ENCODE peak calls at places on chromosomes 6 and 20, in six cellular contexts. B, F, D, Y, A and H are unnamed samples.

GRCh38 chr6:87742106-87742505 is 40.1 kb upstream of the AKIRIN2 start:
- DNase-seq in B (peak; percentile 78), F (no peak), D (no peak), Y (no peak), A (no peak), H (no peak)

GRCh38 chr6:135087803-135088202 is 33.2 kb upstream of the HBS1L start:
- DNase-seq in B (peak; percentile 69), F (no peak), D (no peak), Y (no peak), A (no peak), H (no peak)

GRCh38 chr6:85364354-85364753 is 85.5 kb upstream of the NT5E start:
- DNase-seq in B (no peak), F (no peak), D (no peak), Y (peak; percentile 76), A (no peak), H (no peak)

GRCh38 chr6:90516074-90516660 is 70.7 kb downstream of the MAP3K7 start:
- DNase-seq in B (no peak), F (no peak), D (no peak), Y (no peak), A (no peak), H (no peak)

GRCh38 chr20:63740070-63740500 is 509 bp downstream of the SLC2A4RG start:
- DNase-seq in B (peak; percentile 69), F (peak; percentile 68), D (peak; percentile 80), Y (peak; percentile 25), A (peak; percentile 57), H (no peak)

GRCh38 chr6:13172294-13172693 is 156.0 kb downstream of the TBC1D7 start:
- DNase-seq in B (no peak), F (no peak), D (no peak), Y (no peak), A (no peak), H (no peak)

GRCh38 chr6:81859884-81860283 is 107.4 kb upstream of the TENT5A start:
- DNase-seq in B (no peak), F (no peak), D (no peak), Y (peak; percentile 47), A (no peak), H (no peak)

GRCh38 chr6:41651962-41652657 is 13.8 kb downstream of the MDFI start:
- DNase-seq in B (no peak), F (peak; percentile 28), D (no peak), Y (no peak), A (no peak), H (no peak)

GRCh38 chr6:111061493-111061892 is 25.8 kb upstream of the SLC16A10 start:
- DNase-seq in B (no peak), F (no peak), D (no peak), Y (peak; percentile 39), A (no peak), H (no peak)

GRCh38 chr20:4179545-4179944 is 164.2 kb upstream of the RNF24 start:
- DNase-seq in B (no peak), F (no peak), D (no peak), Y (no peak), A (no peak), H (no peak)

GRCh38 chr20:25669826-25670422 is 26.7 kb downstream of the ZNF337 start:
- DNase-seq in B (no peak), F (no peak), D (no peak), Y (peak; percentile 52), A (no peak), H (peak; percentile 13)

GRCh38 chr6:157989541-157990289 is 8.1 kb downstream of the SYNJ2 start:
- DNase-seq in B (no peak), F (peak; percentile 59), D (peak; percentile 86), Y (peak; percentile 71), A (no peak), H (no peak)

GRCh38 chr6:47298475-47298874 is 11.2 kb downstream of the TNFRSF21 start:
- DNase-seq in B (no peak), F (no peak), D (no peak), Y (no peak), A (no peak), H (no peak)

GRCh38 chr6:39057251-39058155 is 8.9 kb downstream of the GLP1R start:
- DNase-seq in B (no peak), F (no peak), D (no peak), Y (no peak), A (no peak), H (no peak)

GRCh38 chr6:31557443-31558317 is 10.3 kb downstream of the NFKBIL1 start:
- DNase-seq in B (no peak), F (no peak), D (no peak), Y (no peak), A (no peak), H (no peak)

GRCh38 chr6:40779399-40779798 is 192.2 kb upstream of the LRFN2 start:
- DNase-seq in B (no peak), F (no peak), D (no peak), Y (peak; percentile 70), A (no peak), H (no peak)

GRCh38 chr6:25816252-25816651 is 15.6 kb downstream of the SLC17A1 start:
- DNase-seq in B (no peak), F (no peak), D (no peak), Y (no peak), A (no peak), H (no peak)

GRCh38 chr6:165034271-165034741 is 275.1 kb downstream of the C6orf118 start:
- DNase-seq in B (no peak), F (no peak), D (no peak), Y (no peak), A (no peak), H (no peak)

GRCh38 chr6:169789146-169789943 is 37.9 kb downstream of the ERMARD start:
- DNase-seq in B (no peak), F (no peak), D (no peak), Y (no peak), A (peak; percentile 43), H (no peak)

DNA sequence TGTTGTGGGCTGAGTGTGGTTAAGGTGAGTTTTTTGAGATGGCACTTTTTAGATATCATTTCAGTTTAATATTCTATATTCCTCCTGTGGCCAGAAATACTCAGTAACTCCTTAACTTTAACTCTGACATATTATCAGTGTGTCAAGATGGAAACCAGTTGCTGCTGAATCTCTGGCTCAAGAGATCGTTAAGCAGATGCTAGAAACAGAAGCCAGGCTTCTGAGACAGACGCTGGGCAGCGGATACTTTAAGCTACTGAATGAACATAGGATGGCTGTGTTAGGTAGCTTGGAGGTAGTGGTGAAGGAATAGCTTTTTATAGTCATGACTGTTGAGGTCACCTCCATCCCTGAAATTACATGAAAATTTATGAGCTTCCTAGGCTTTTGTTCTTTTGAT is 291.9 kb downstream of the PHF3 start:
- DNase-seq in B (no peak), F (no peak), D (no peak), Y (no peak), A (no peak), H (no peak)
- H3K4me1 ChIP-seq in B (no peaks in the 10 kb centered on the region), F (no peaks in the 10 kb centered on the region), D (no peaks in the 10 kb centered on the region), Y (no peaks in the 10 kb centered on the region), A (no peaks in the 10 kb centered on the region), H (no peaks in the 10 kb centered on the region)

DNA sequence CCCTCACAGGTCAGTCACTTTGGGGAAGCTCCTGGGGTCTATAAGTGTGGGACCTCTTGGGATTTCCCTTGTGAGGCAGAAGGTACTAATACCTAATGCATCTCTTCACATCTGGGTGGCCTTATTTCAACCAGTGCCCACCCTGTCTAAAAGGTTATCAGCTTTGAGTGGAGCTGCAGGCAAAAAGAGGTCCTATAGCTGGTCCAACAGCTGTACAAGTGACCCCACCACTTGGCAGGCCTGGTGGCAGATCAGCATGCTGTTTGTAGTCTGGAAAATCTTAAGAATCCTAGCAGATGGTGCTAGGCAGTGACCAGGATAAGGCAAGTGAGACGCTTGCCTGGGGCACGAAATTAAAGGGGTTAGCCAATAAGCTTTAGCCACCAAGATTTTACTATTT is 51.6 kb upstream of the GTSF1L start:
- DNase-seq in B (no peak), F (no peak), D (no peak), Y (no peak), A (no peak), H (no peak)
- H3K9me3 ChIP-seq in B (no peaks in the 10 kb centered on the region), F (peaks cover 22% of the 10 kb centered on the region), D (peaks cover 9% of the 10 kb centered on the region), Y (no peaks in the 10 kb centered on the region), A (peaks cover 5% of the 10 kb centered on the region), H (no peaks in the 10 kb centered on the region)

DNA sequence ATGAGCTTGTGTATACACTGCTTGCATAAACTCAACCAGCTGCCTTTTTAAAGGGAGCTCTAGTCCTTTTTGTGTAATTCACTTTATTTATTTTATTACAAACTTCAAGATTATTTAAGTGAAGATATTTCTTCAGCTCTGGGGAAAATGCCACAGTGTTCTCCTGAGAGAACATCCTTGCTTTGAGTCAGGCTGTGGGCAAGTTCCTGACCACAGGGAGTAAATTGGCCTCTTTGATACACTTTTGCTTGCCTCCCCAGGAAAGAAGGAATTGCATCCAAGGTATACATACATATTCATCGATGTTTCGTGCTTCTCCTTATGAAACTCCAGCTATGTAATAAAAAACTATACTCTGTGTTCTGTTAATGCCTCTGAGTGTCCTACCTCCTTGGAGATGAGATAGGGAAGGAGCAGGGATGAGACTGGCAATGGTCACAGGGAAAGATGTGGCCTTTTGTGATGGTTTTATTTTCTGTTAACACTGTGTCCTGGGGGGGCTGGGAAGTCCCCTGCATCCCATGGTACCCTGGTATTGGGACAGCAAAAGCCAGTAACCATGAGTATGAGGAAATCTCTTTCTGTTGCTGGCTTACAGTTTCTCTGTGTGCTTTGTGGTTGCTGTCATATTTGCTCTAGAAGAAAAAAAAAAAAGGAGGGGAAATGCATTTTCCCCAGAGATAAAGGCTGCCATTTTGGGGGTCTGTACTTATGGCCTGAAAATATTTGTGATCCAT is 15.3 kb downstream of the TNFAIP3 start:
- DNase-seq in B (peak; percentile 65), F (no peak), D (no peak), Y (peak; percentile 42), A (no peak), H (no peak)
- H3K4me3 ChIP-seq in B (no peak overlapping the region), F (no peak overlapping the region), D (no peak overlapping the region), Y (no peak overlapping the region), A (no peak overlapping the region), H (no peak overlapping the region)

GRCh38 chr6:129691043-129691640 is 18.8 kb downstream of the ARHGAP18 start:
- DNase-seq in B (no peak), F (no peak), D (no peak), Y (no peak), A (no peak), H (no peak)
- H3K4me1 ChIP-seq in B (peaks cover 36% of the 10 kb centered on the region), F (peaks cover 74% of the 10 kb centered on the region), D (peaks cover 80% of the 10 kb centered on the region), Y (peaks cover 8% of the 10 kb centered on the region), A (peaks cover 2% of the 10 kb centered on the region), H (peaks cover 1% of the 10 kb centered on the region)